ENCODE peak calls at places on chromosome 7, in seven cellular contexts. One of them, this sample, is unnamed.

GRCh38 chr7:151485006-151485732 is 34.5 kb downstream of the RHEB start:
- DNase-seq in BE2C: no peak
- DNase-seq in lung microvascular endothelial cell: peak
- DNase-seq in Kasumi-1: no peak
- DNase-seq in AG09319: no peak
- DNase-seq in H4: no peak
- DNase-seq in brain microvascular endothelial cell: peak
- DNase-seq in this sample: no peak

GRCh38 chr7:138186951-138187351 is 110.7 kb downstream of the AKR1D1 start:
- DNase-seq in H4: peak
- DNase-seq in Kasumi-1: peak
- DNase-seq in AG09319: no peak
- DNase-seq in BE2C: no peak
- DNase-seq in brain microvascular endothelial cell: peak
- DNase-seq in lung microvascular endothelial cell: peak
- DNase-seq in this sample: no peak

GRCh38 chr7:43619213-43620012 is 36.5 kb downstream of the STK17A start:
- DNase-seq in H4: no peak
- DNase-seq in brain microvascular endothelial cell: no peak
- DNase-seq in AG09319: no peak
- DNase-seq in Kasumi-1: no peak
- DNase-seq in BE2C: no peak
- DNase-seq in lung microvascular endothelial cell: no peak
- DNase-seq in this sample: no peak

GRCh38 chr7:531777-532176 is 12.1 kb upstream of the PDGFA start:
- DNase-seq in BE2C: no peak
- DNase-seq in H4: no peak
- DNase-seq in brain microvascular endothelial cell: no peak
- DNase-seq in Kasumi-1: no peak
- DNase-seq in lung microvascular endothelial cell: no peak
- DNase-seq in AG09319: no peak
- DNase-seq in this sample: no peak

GRCh38 chr7:5470167-5470532 is 46.5 kb upstream of the TNRC18 start:
- DNase-seq in Kasumi-1: no peak
- DNase-seq in lung microvascular endothelial cell: no peak
- DNase-seq in H4: no peak
- DNase-seq in AG09319: no peak
- DNase-seq in BE2C: peak
- DNase-seq in brain microvascular endothelial cell: no peak
- DNase-seq in this sample: no peak

GRCh38 chr7:150403376-150404171 is 24.4 kb downstream of the ZNF775 start:
- DNase-seq in lung microvascular endothelial cell: no peak
- DNase-seq in brain microvascular endothelial cell: no peak
- DNase-seq in Kasumi-1: no peak
- DNase-seq in AG09319: no peak
- DNase-seq in H4: no peak
- DNase-seq in BE2C: no peak
- DNase-seq in this sample: no peak

GRCh38 chr7:50610521-50611277 is 45.5 kb upstream of the DDC start:
- DNase-seq in lung microvascular endothelial cell: peak
- DNase-seq in BE2C: no peak
- DNase-seq in Kasumi-1: peak
- DNase-seq in brain microvascular endothelial cell: peak
- DNase-seq in H4: peak
- DNase-seq in AG09319: no peak
- DNase-seq in this sample: no peak

GRCh38 chr7:96657347-96658010 is 52.2 kb downstream of the SEM1 start:
- DNase-seq in BE2C: no peak
- DNase-seq in AG09319: no peak
- DNase-seq in brain microvascular endothelial cell: no peak
- DNase-seq in H4: no peak
- DNase-seq in lung microvascular endothelial cell: peak
- DNase-seq in Kasumi-1: no peak
- DNase-seq in this sample: no peak

GRCh38 chr7:45687721-45688120 is 113.6 kb downstream of the ADCY1 start:
- DNase-seq in AG09319: no peak
- DNase-seq in BE2C: no peak
- DNase-seq in H4: no peak
- DNase-seq in brain microvascular endothelial cell: no peak
- DNase-seq in Kasumi-1: no peak
- DNase-seq in lung microvascular endothelial cell: peak
- DNase-seq in this sample: no peak

GRCh38 chr7:47581821-47582747 is at the start of gene TNS3:
- DNase-seq in AG09319: no peak
- DNase-seq in BE2C: peak
- DNase-seq in H4: no peak
- DNase-seq in lung microvascular endothelial cell: peak
- DNase-seq in Kasumi-1: no peak
- DNase-seq in brain microvascular endothelial cell: no peak
- DNase-seq in this sample: peak

GRCh38 chr7:73741600-73741999 is 3.0 kb upstream of the ABHD11 start:
- DNase-seq in lung microvascular endothelial cell: no peak
- DNase-seq in Kasumi-1: no peak
- DNase-seq in brain microvascular endothelial cell: no peak
- DNase-seq in BE2C: no peak
- DNase-seq in AG09319: no peak
- DNase-seq in H4: no peak
- DNase-seq in this sample: no peak

GRCh38 chr7:157404845-157405481 is 68.2 kb downstream of the DNAJB6 start:
- DNase-seq in AG09319: peak
- DNase-seq in BE2C: peak
- DNase-seq in Kasumi-1: peak
- DNase-seq in H4: peak
- DNase-seq in lung microvascular endothelial cell: peak
- DNase-seq in brain microvascular endothelial cell: peak
- DNase-seq in this sample: no peak

GRCh38 chr7:47511698-47512370 is 70.1 kb downstream of the TNS3 start:
- DNase-seq in lung microvascular endothelial cell: no peak
- DNase-seq in BE2C: no peak
- DNase-seq in AG09319: no peak
- DNase-seq in brain microvascular endothelial cell: no peak
- DNase-seq in Kasumi-1: no peak
- DNase-seq in H4: no peak
- DNase-seq in this sample: no peak

GRCh38 chr7:19239951-19240350 is 94.7 kb upstream of the FERD3L start:
- DNase-seq in brain microvascular endothelial cell: no peak
- DNase-seq in AG09319: no peak
- DNase-seq in Kasumi-1: no peak
- DNase-seq in BE2C: peak
- DNase-seq in lung microvascular endothelial cell: no peak
- DNase-seq in H4: no peak
- DNase-seq in this sample: no peak

GRCh38 chr7:66146701-66147100 is 32.1 kb downstream of the CRCP start:
- DNase-seq in BE2C: peak
- DNase-seq in H4: peak
- DNase-seq in brain microvascular endothelial cell: no peak
- DNase-seq in Kasumi-1: no peak
- DNase-seq in lung microvascular endothelial cell: no peak
- DNase-seq in AG09319: peak
- DNase-seq in this sample: no peak

GRCh38 chr7:100604078-100604975 is 2.2 kb downstream of the PCOLCE start:
- DNase-seq in H4: no peak
- DNase-seq in Kasumi-1: peak
- DNase-seq in AG09319: no peak
- DNase-seq in BE2C: peak
- DNase-seq in brain microvascular endothelial cell: peak
- DNase-seq in lung microvascular endothelial cell: peak
- DNase-seq in this sample: peak

GRCh38 chr7:121019018-121019417 is 30.5 kb downstream of the CPED1 start:
- DNase-seq in brain microvascular endothelial cell: peak
- DNase-seq in BE2C: no peak
- DNase-seq in AG09319: no peak
- DNase-seq in H4: no peak
- DNase-seq in lung microvascular endothelial cell: no peak
- DNase-seq in Kasumi-1: no peak
- DNase-seq in this sample: no peak

GRCh38 chr7:35975851-35976454 is 175.1 kb downstream of the SEPTIN7 start:
- DNase-seq in Kasumi-1: peak
- DNase-seq in brain microvascular endothelial cell: peak
- DNase-seq in lung microvascular endothelial cell: peak
- DNase-seq in H4: peak
- DNase-seq in AG09319: peak
- DNase-seq in BE2C: peak
- DNase-seq in this sample: peak

GRCh38 chr7:2037805-2038635 is 194.7 kb downstream of the MAD1L1 start:
- DNase-seq in H4: no peak
- DNase-seq in BE2C: peak
- DNase-seq in brain microvascular endothelial cell: no peak
- DNase-seq in lung microvascular endothelial cell: no peak
- DNase-seq in AG09319: peak
- DNase-seq in Kasumi-1: no peak
- DNase-seq in this sample: no peak

GRCh38 chr7:66281678-66282593 is 76.8 kb downstream of the TPST1 start:
- DNase-seq in BE2C: no peak
- DNase-seq in H4: peak
- DNase-seq in AG09319: peak
- DNase-seq in Kasumi-1: peak
- DNase-seq in lung microvascular endothelial cell: peak
- DNase-seq in brain microvascular endothelial cell: peak
- DNase-seq in this sample: no peak

GRCh38 chr7:1928555-1929348 is 258.7 kb downstream of the ELFN1 start:
- DNase-seq in lung microvascular endothelial cell: no peak
- DNase-seq in BE2C: no peak
- DNase-seq in brain microvascular endothelial cell: no peak
- DNase-seq in H4: no peak
- DNase-seq in Kasumi-1: no peak
- DNase-seq in AG09319: no peak
- DNase-seq in this sample: no peak

GRCh38 chr7:35362341-35362740 is 108.4 kb upstream of the TBX20 start:
- DNase-seq in lung microvascular endothelial cell: no peak
- DNase-seq in BE2C: no peak
- DNase-seq in H4: no peak
- DNase-seq in Kasumi-1: no peak
- DNase-seq in brain microvascular endothelial cell: no peak
- DNase-seq in AG09319: no peak
- DNase-seq in this sample: no peak

GRCh38 chr7:136136906-136137305 is 159.7 kb upstream of the MTPN start:
- DNase-seq in AG09319: no peak
- DNase-seq in lung microvascular endothelial cell: no peak
- DNase-seq in H4: no peak
- DNase-seq in brain microvascular endothelial cell: no peak
- DNase-seq in Kasumi-1: no peak
- DNase-seq in BE2C: no peak
- DNase-seq in this sample: no peak

GRCh38 chr7:106285801-106286492 is 1.2 kb upstream of the NAMPT start:
- DNase-seq in Kasumi-1: no peak
- DNase-seq in H4: no peak
- DNase-seq in lung microvascular endothelial cell: no peak
- DNase-seq in BE2C: no peak
- DNase-seq in AG09319: no peak
- DNase-seq in brain microvascular endothelial cell: peak
- DNase-seq in this sample: no peak

GRCh38 chr7:43467406-43467805 is 115.5 kb upstream of the STK17A start:
- DNase-seq in Kasumi-1: no peak
- DNase-seq in BE2C: no peak
- DNase-seq in lung microvascular endothelial cell: no peak
- DNase-seq in H4: no peak
- DNase-seq in AG09319: no peak
- DNase-seq in brain microvascular endothelial cell: peak
- DNase-seq in this sample: no peak

GRCh38 chr7:40437936-40438634 is 303.3 kb downstream of the SUGCT start:
- DNase-seq in BE2C: no peak
- DNase-seq in AG09319: no peak
- DNase-seq in Kasumi-1: no peak
- DNase-seq in brain microvascular endothelial cell: peak
- DNase-seq in H4: no peak
- DNase-seq in lung microvascular endothelial cell: no peak
- DNase-seq in this sample: no peak

GRCh38 chr7:141500608-141501007 is 50.6 kb upstream of the AGK start:
- DNase-seq in AG09319: no peak
- DNase-seq in lung microvascular endothelial cell: no peak
- DNase-seq in H4: no peak
- DNase-seq in BE2C: no peak
- DNase-seq in brain microvascular endothelial cell: no peak
- DNase-seq in Kasumi-1: no peak
- DNase-seq in this sample: no peak

GRCh38 chr7:80833289-80834104 is 85.4 kb downstream of the SEMA3C start:
- DNase-seq in AG09319: no peak
- DNase-seq in BE2C: no peak
- DNase-seq in brain microvascular endothelial cell: peak
- DNase-seq in H4: peak
- DNase-seq in lung microvascular endothelial cell: no peak
- DNase-seq in Kasumi-1: no peak
- DNase-seq in this sample: no peak

GRCh38 chr7:28104811-28105210 is 75.8 kb downstream of the JAZF1 start:
- DNase-seq in H4: no peak
- DNase-seq in AG09319: no peak
- DNase-seq in Kasumi-1: no peak
- DNase-seq in BE2C: no peak
- DNase-seq in brain microvascular endothelial cell: no peak
- DNase-seq in lung microvascular endothelial cell: no peak
- DNase-seq in this sample: no peak

GRCh38 chr7:87944547-87944946 is 10.5 kb downstream of the ADAM22 start:
- DNase-seq in H4: no peak
- DNase-seq in Kasumi-1: no peak
- DNase-seq in AG09319: no peak
- DNase-seq in BE2C: no peak
- DNase-seq in lung microvascular endothelial cell: no peak
- DNase-seq in brain microvascular endothelial cell: no peak
- DNase-seq in this sample: no peak

GRCh38 chr7:131072505-131073091 is 255.1 kb upstream of the MKLN1 start:
- DNase-seq in BE2C: no peak
- DNase-seq in AG09319: no peak
- DNase-seq in H4: peak
- DNase-seq in Kasumi-1: peak
- DNase-seq in lung microvascular endothelial cell: peak
- DNase-seq in brain microvascular endothelial cell: no peak
- DNase-seq in this sample: no peak

GRCh38 chr7:90834771-90835170 is 238.7 kb downstream of the CDK14 start:
- DNase-seq in AG09319: no peak
- DNase-seq in BE2C: no peak
- DNase-seq in brain microvascular endothelial cell: no peak
- DNase-seq in H4: no peak
- DNase-seq in lung microvascular endothelial cell: no peak
- DNase-seq in Kasumi-1: no peak
- DNase-seq in this sample: no peak

GRCh38 chr7:46855851-46856250 is 726.1 kb downstream of the TNS3 start:
- DNase-seq in lung microvascular endothelial cell: no peak
- DNase-seq in AG09319: no peak
- DNase-seq in brain microvascular endothelial cell: no peak
- DNase-seq in Kasumi-1: no peak
- DNase-seq in BE2C: no peak
- DNase-seq in H4: no peak
- DNase-seq in this sample: no peak

GRCh38 chr7:148588891-148589215 is 1.7 kb upstream of the C7orf33 start:
- DNase-seq in AG09319: no peak
- DNase-seq in BE2C: no peak
- DNase-seq in lung microvascular endothelial cell: no peak
- DNase-seq in brain microvascular endothelial cell: no peak
- DNase-seq in H4: no peak
- DNase-seq in Kasumi-1: no peak
- DNase-seq in this sample: no peak

GRCh38 chr7:141889323-141889722 is 26.9 kb upstream of the OR9A4 start:
- DNase-seq in BE2C: no peak
- DNase-seq in H4: no peak
- DNase-seq in brain microvascular endothelial cell: no peak
- DNase-seq in lung microvascular endothelial cell: no peak
- DNase-seq in AG09319: no peak
- DNase-seq in Kasumi-1: no peak
- DNase-seq in this sample: no peak

This sample was measured in substantia nigra.